ENCODE peak calls at places on chromosomes 12 and 14, in five cellular contexts. V, B, N, L and C are unnamed samples.

GRCh38 chr12:132560831-132561783 is 49.3 kb downstream of the LRCOL1 start:
- DNase-seq in L (peak; percentile 57), B (peak; percentile 36), N (peak; percentile 5), V (peak; percentile 60), C (no peak)

GRCh38 chr12:58452546-58452945 is 467.8 kb downstream of the LRIG3 start:
- DNase-seq in V (no peak), B (no peak), N (peak; percentile 31), L (no peak), C (no peak)

GRCh38 chr12:38386238-38386985 is 69.8 kb downstream of the ALG10B start:
- DNase-seq in V (no peak), B (no peak), N (no peak), L (no peak), C (no peak)

GRCh38 chr14:34322940-34323418 is 139.1 kb downstream of the SPTSSA start:
- DNase-seq in L (peak; percentile 41), N (peak; percentile 34), B (peak; percentile 29), V (peak; percentile 8), C (no peak)

GRCh38 chr12:59858508-59858907 is 262.7 kb downstream of the SLC16A7 start:
- DNase-seq in L (no peak), V (no peak), N (no peak), B (no peak), C (no peak)

GRCh38 chr12:104957388-104958008 is 592 bp downstream of the SLC41A2 start:
- DNase-seq in N (no peak), V (no peak), B (no peak), L (no peak), C (no peak)

GRCh38 chr12:460301-461230 is 827 bp downstream of the B4GALNT3 start:
- DNase-seq in V (no peak), B (peak; percentile 18), L (peak; percentile 23), N (no peak), C (no peak)

GRCh38 chr14:105817971-105818711 is 291.8 kb downstream of the TMEM121 start:
- DNase-seq in L (no peak), V (no peak), N (no peak), B (no peak), C (no peak)

GRCh38 chr14:24367506-24368214 is at the start of gene NFATC4:
- DNase-seq in N (peak; percentile 97), B (no peak), L (no peak), V (no peak), C (no peak)

GRCh38 chr14:63155511-63156189 is 48.6 kb upstream of the RHOJ start:
- DNase-seq in V (no peak), L (no peak), B (no peak), N (peak; percentile 38), C (no peak)

GRCh38 chr12:96889273-96889933 is 17.7 kb upstream of the NEDD1 start:
- DNase-seq in V (no peak), N (no peak), L (no peak), B (no peak), C (no peak)

GRCh38 chr14:35365130-35366047 is 39.2 kb downstream of the NFKBIA start:
- DNase-seq in L (peak; percentile 52), N (peak; percentile 90), B (no peak), V (peak; percentile 16), C (peak; percentile 1)

GRCh38 chr12:83320350-83320749 is 633.6 kb downstream of the TMTC2 start:
- DNase-seq in V (no peak), L (no peak), N (no peak), B (no peak), C (no peak)

GRCh38 chr14:20791199-20791996 is 10.3 kb downstream of the RNASE6 start:
- DNase-seq in B (no peak), N (no peak), V (no peak), L (no peak), C (no peak)

GRCh38 chr12:11108862-11109261 is 16.7 kb upstream of the TAS2R43 start:
- DNase-seq in B (no peak), L (no peak), N (no peak), V (no peak), C (no peak)

GRCh38 chr14:22474730-22475351 is 114.2 kb downstream of the DAD1 start:
- DNase-seq in B (no peak), V (no peak), N (no peak), L (no peak), C (no peak)

GRCh38 chr14:91714805-91715204 is 17.1 kb downstream of the CATSPERB start:
- DNase-seq in L (peak; percentile 40), N (no peak), V (no peak), B (no peak), C (no peak)

GRCh38 chr14:81137316-81137715 is 83.4 kb downstream of the GTF2A1 start:
- DNase-seq in L (no peak), B (no peak), N (peak; percentile 80), V (no peak), C (no peak)

GRCh38 chr12:62933220-62933870 is 1.6 kb downstream of the PPM1H start:
- DNase-seq in N (peak; percentile 13), V (no peak), L (no peak), B (no peak), C (no peak)

GRCh38 chr12:70983692-70984091 is 63.2 kb upstream of the PTPRR start:
- DNase-seq in B (no peak), L (no peak), N (no peak), V (no peak), C (no peak)

GRCh38 chr12:95674631-95675030 is 115.9 kb downstream of the NTN4 start:
- DNase-seq in V (no peak), N (no peak), B (no peak), L (no peak), C (no peak)

GRCh38 chr12:5796171-5797091 is 148.6 kb downstream of the ANO2 start:
- DNase-seq in B (no peak), L (no peak), V (no peak), N (no peak), C (no peak)

GRCh38 chr12:109830267-109830666 is 2.9 kb downstream of the TRPV4 start:
- DNase-seq in V (no peak), L (no peak), N (no peak), B (no peak), C (no peak)

GRCh38 chr14:30559638-30560071 is 697 bp downstream of the G2E3 start:
- DNase-seq in N (peak; percentile 8), B (no peak), L (no peak), V (no peak), C (no peak)

GRCh38 chr12:6224550-6224949 is 24.4 kb downstream of the CD9 start:
- DNase-seq in B (no peak), L (no peak), N (no peak), V (no peak), C (no peak)

GRCh38 chr14:24058951-24059475 is 7.2 kb downstream of the CARMIL3 start:
- DNase-seq in B (no peak), N (no peak), L (no peak), V (no peak), C (no peak)

GRCh38 chr14:45698462-45699134 is 445.6 kb upstream of the MIS18BP1 start:
- DNase-seq in B (no peak), L (no peak), V (no peak), N (no peak), C (no peak)

GRCh38 chr12:49233842-49234526 is 30.9 kb upstream of the TUBA1C start:
- DNase-seq in N (no peak), B (no peak), L (peak; percentile 4), V (no peak), C (no peak)

GRCh38 chr14:56657604-56658003 is 78.0 kb downstream of the TMEM260 start:
- DNase-seq in L (no peak), N (peak; percentile 28), V (no peak), B (no peak), C (no peak)

GRCh38 chr14:28635387-28635786 is 131.2 kb upstream of the FOXG1 start:
- DNase-seq in L (no peak), N (peak; percentile 15), V (no peak), B (no peak), C (no peak)

GRCh38 chr14:68668531-68668930 is 124.3 kb downstream of the ZFP36L1 start:
- DNase-seq in V (no peak), L (no peak), N (no peak), B (no peak), C (no peak)

GRCh38 chr14:42437809-42438208 is 831.1 kb downstream of the LRFN5 start:
- DNase-seq in L (no peak), V (no peak), B (no peak), N (no peak), C (no peak)

GRCh38 chr14:27938392-27938791 is 828.2 kb upstream of the FOXG1 start:
- DNase-seq in N (no peak), L (no peak), V (no peak), B (no peak), C (no peak)

GRCh38 chr12:9899209-9899608 is 17.9 kb downstream of the KLRF2 start:
- DNase-seq in L (no peak), V (no peak), N (no peak), B (no peak), C (no peak)

GRCh38 chr12:50923361-50924130 is 28.8 kb upstream of the HIGD1C start:
- DNase-seq in V (no peak), B (no peak), L (no peak), N (peak; percentile 50), C (no peak)